ENCODE peak calls at places on chromosomes 16 and 17, in nine cellular contexts. A, J, Y, X, H, B, O, G and K are unnamed samples.

GRCh38 chr17:75981019-75981615 is 2.1 kb downstream of the TEN1 start:
- DNase-seq in B (no peak), X (no peak), J (no peak), A (no peak), O (no peak), G (no peak), Y (no peak), H (no peak), K (peak)

GRCh38 chr17:66667090-66667489 is 167.8 kb upstream of the CACNG5 start:
- DNase-seq in A (no peak), Y (no peak), H (no peak), G (no peak), O (no peak), J (no peak), B (no peak), X (no peak), K (no peak)

GRCh38 chr16:27232061-27232841 is 28.9 kb downstream of the KDM8 start:
- DNase-seq in B (peak), Y (no peak), A (no peak), J (no peak), H (no peak), G (no peak), X (no peak), O (peak), K (no peak)

GRCh38 chr17:20122236-20122879 is 113.2 kb downstream of the SPECC1 start:
- DNase-seq in X (no peak), H (no peak), B (no peak), O (no peak), A (no peak), Y (no peak), J (no peak), G (no peak), K (no peak)

GRCh38 chr17:42578282-42578869 is 847 bp upstream of the PSMC3IP start:
- DNase-seq in X (peak), O (peak), B (peak), G (peak), Y (peak), H (peak), J (peak), A (peak), K (peak)

GRCh38 chr17:68972119-68972704 is 17.0 kb upstream of the ABCA8 start:
- DNase-seq in H (peak), Y (peak), B (peak), X (peak), J (peak), G (peak), A (peak), O (peak), K (peak)

GRCh38 chr17:63431939-63432804 is 13.9 kb downstream of the CYB561 start:
- DNase-seq in J (no peak), Y (no peak), B (no peak), G (peak), H (peak), O (no peak), A (no peak), X (peak), K (peak)

GRCh38 chr17:15947976-15948752 is 3.2 kb downstream of the ADORA2B start:
- DNase-seq in A (no peak), B (no peak), X (peak), J (no peak), Y (no peak), G (no peak), H (no peak), O (no peak), K (no peak)

GRCh38 chr17:13362341-13363122 is 239.2 kb downstream of the HS3ST3A1 start:
- DNase-seq in O (no peak), Y (no peak), J (no peak), B (no peak), X (peak), H (no peak), A (peak), G (no peak), K (peak)

GRCh38 chr17:28972437-28972836 is 21.1 kb upstream of the PHF12 start:
- DNase-seq in A (no peak), O (no peak), Y (no peak), H (no peak), X (no peak), G (no peak), B (no peak), J (no peak), K (peak)

GRCh38 chr16:11410382-11411058 is 65.3 kb downstream of the RMI2 start:
- DNase-seq in X (no peak), B (no peak), G (no peak), O (no peak), J (no peak), A (no peak), H (no peak), Y (no peak), K (peak)

GRCh38 chr17:49634487-49634865 is 43.4 kb downstream of the SPOP start:
- DNase-seq in J (no peak), A (no peak), Y (no peak), H (no peak), G (no peak), O (no peak), B (no peak), X (no peak), K (no peak)

GRCh38 chr16:56163089-56163488 is 28.2 kb upstream of the GNAO1 start:
- DNase-seq in H (no peak), Y (no peak), B (no peak), A (no peak), J (no peak), O (no peak), G (no peak), X (no peak), K (no peak)

GRCh38 chr17:72861811-72862210 is 230.7 kb downstream of the SLC39A11 start:
- DNase-seq in H (no peak), G (no peak), J (no peak), X (no peak), Y (no peak), B (no peak), A (no peak), O (no peak), K (no peak)

GRCh38 chr16:31142109-31143035 is 6.8 kb upstream of the PRSS8 start:
- DNase-seq in O (peak), Y (peak), X (peak), A (peak), G (peak), H (peak), J (peak), B (peak), K (peak)

GRCh38 chr16:75025766-75026165 is 26.9 kb downstream of the ZNRF1 start:
- DNase-seq in G (peak), O (no peak), X (no peak), Y (no peak), J (no peak), B (no peak), A (no peak), H (no peak), K (peak)

GRCh38 chr16:27113341-27113841 is 46.7 kb downstream of the C16orf82 start:
- DNase-seq in H (no peak), X (no peak), O (peak), Y (no peak), G (no peak), A (no peak), J (no peak), B (no peak), K (no peak)

GRCh38 chr16:10003486-10003885 is 178.7 kb downstream of the GRIN2A start:
- DNase-seq in X (no peak), A (no peak), G (no peak), B (no peak), O (no peak), H (no peak), Y (no peak), J (no peak), K (no peak)

GRCh38 chr17:79045001-79045729 is 21.2 kb downstream of the C1QTNF1 start:
- DNase-seq in G (no peak), A (no peak), J (no peak), H (no peak), O (no peak), X (no peak), B (no peak), Y (no peak), K (no peak)

DNA sequence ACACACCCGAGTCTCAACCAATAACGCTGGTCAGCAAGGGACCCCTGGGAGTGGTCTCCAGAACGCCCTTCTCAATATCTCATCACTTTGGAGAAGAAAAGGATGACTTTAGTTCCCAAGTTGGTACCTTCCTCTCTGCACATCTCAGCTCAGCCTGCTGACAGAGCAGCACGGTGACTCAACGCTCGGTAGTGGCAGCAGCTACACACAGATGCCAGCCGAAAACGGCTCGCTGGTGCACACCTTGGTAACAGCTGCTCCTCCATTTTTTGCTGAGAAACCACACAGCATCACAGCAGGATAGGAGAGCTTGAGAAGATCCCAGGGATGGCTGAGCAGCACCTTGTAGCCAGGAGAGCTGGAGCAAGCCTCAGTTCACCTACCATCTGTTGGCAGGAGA is 84.0 kb upstream of the ERCC4 start:
- DNase-seq in H (no peak), Y (no peak), A (no peak), X (no peak), O (no peak), G (no peak), B (no peak), J (no peak), K (no peak)
- TF ChIP-seq EZH2phosphoT487 in H (no peak), Y (no peak), A (no peak), X (no peak), O (no peak), G (no peak), B (no peak), J (no peak), K (no peak)

GRCh38 chr16:28292731-28293588 is 635 bp downstream of the SBK1 start:
- DNase-seq in H (peak), G (peak), Y (peak), J (no peak), A (peak), X (no peak), B (no peak), O (no peak), K (no peak)

GRCh38 chr16:28291651-28292626 is at the start of gene SBK1:
- DNase-seq in Y (peak), H (peak), A (peak), O (peak), J (peak), X (peak), G (peak), B (peak), K (peak)

GRCh38 chr16:28289106-28289505 is 3.2 kb upstream of the SBK1 start:
- DNase-seq in H (no peak), A (no peak), Y (no peak), J (no peak), X (no peak), O (no peak), B (no peak), G (no peak), K (no peak)

GRCh38 chr16:28288117-28288516 is 4.2 kb upstream of the SBK1 start:
- DNase-seq in A (no peak), O (no peak), B (no peak), G (no peak), X (no peak), Y (no peak), J (no peak), H (no peak), K (no peak)

GRCh38 chr16:28289939-28290862 is 2.1 kb upstream of the SBK1 start:
- DNase-seq in A (no peak), J (no peak), B (no peak), Y (no peak), H (no peak), O (no peak), G (no peak), X (no peak), K (no peak)
- H3K4me3 ChIP-seq in A (peak), J (no peak), B (no peak), Y (peak), H (no peak), O (peak), G (peak), X (no peak), K (no peak)

GRCh38 chr17:65074778-65075250 is 18.3 kb upstream of the GNA13 start:
- DNase-seq in A (no peak), Y (no peak), X (no peak), H (peak), G (peak), O (no peak), B (no peak), J (no peak), K (no peak)
- TF ChIP-seq EZH2phosphoT487 in A (no peak), Y (no peak), X (no peak), H (no peak), G (no peak), O (no peak), B (no peak), J (no peak), K (no peak)

DNA sequence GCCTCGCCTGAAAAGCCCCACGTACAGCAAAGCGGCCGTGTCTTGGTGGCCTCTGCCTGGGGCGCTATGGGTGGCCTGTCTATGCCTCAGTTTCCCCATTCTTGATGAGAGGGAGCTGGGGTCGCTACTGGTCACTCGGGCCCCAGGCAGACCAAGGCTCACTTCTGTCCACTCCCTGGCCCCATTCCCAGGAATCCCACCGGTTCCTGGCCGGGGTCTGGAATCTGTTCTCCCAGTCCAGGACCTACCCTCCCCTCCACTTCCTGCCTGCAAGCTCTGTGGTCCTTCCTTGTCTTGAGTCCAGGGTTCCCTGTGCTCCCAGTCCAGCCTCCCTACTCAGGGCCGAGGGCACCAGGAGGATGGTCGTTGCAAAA is 24.5 kb downstream of the METRNL start:
- DNase-seq in X (no peak), Y (no peak), J (no peak), A (no peak), B (no peak), H (no peak), O (no peak), G (no peak), K (no peak)
- H3K4me3 ChIP-seq in X (no peak), Y (no peak), J (no peak), A (no peak), B (no peak), H (no peak), O (no peak), G (no peak), K (no peak)